ENCODE peak calls at places on chromosomes 4 and X, in four cellular contexts. C, Q, F and R are unnamed samples.

GRCh38 chr4:108926058-108926457 is 163.2 kb upstream of the ETNPPL start:
- DNase-seq in C (no peak), Q (peak), F (no peak), R (no peak)

GRCh38 chr4:47221721-47222120 is 190.4 kb downstream of the GABRB1 start:
- DNase-seq in C (no peak), Q (no peak), F (no peak), R (no peak)

GRCh38 chrX:140040397-140040796 is 75.1 kb upstream of the CXorf66 start:
- DNase-seq in C (no peak), Q (no peak), F (no peak), R (no peak)

GRCh38 chr4:108272046-108272445 is 103.3 kb upstream of the LEF1 start:
- DNase-seq in C (no peak), Q (no peak), F (no peak), R (no peak)

GRCh38 chr4:7254736-7255487 is 62.6 kb downstream of the SORCS2 start:
- DNase-seq in C (no peak), Q (no peak), F (no peak), R (peak)

GRCh38 chr4:115687356-115687755 is 573.9 kb upstream of the NDST4 start:
- DNase-seq in C (no peak), Q (no peak), F (no peak), R (no peak)

GRCh38 chrX:87900320-87900908 is 382.8 kb downstream of the KLHL4 start:
- DNase-seq in C (no peak), Q (no peak), F (no peak), R (no peak)

GRCh38 chr4:39658756-39659155 is 20.1 kb upstream of the SMIM14 start:
- DNase-seq in C (no peak), Q (no peak), F (no peak), R (no peak)

GRCh38 chr4:133812236-133812635 is 389.4 kb downstream of the PABPC4L start:
- DNase-seq in C (no peak), Q (no peak), F (no peak), R (no peak)

GRCh38 chrX:49102221-49102620 is 21.3 kb downstream of the GPKOW start:
- DNase-seq in C (no peak), Q (no peak), F (no peak), R (no peak)

GRCh38 chr4:7007142-7007907 is 35.8 kb upstream of the TADA2B start:
- DNase-seq in C (no peak), Q (no peak), F (no peak), R (no peak)

GRCh38 chr4:186778134-186778533 is 54.5 kb upstream of the FAT1 start:
- DNase-seq in C (no peak), Q (no peak), F (no peak), R (no peak)

GRCh38 chrX:107724653-107725052 is 50.9 kb downstream of the TSC22D3 start:
- DNase-seq in C (no peak), Q (no peak), F (no peak), R (no peak)

GRCh38 chrX:24479924-24480722 is 15.0 kb downstream of the PDK3 start:
- DNase-seq in C (no peak), Q (no peak), F (peak), R (no peak)

GRCh38 chr4:41216294-41217019 is 2.1 kb upstream of the APBB2 start:
- DNase-seq in C (peak), Q (peak), F (peak), R (peak)

GRCh38 chr4:168028970-168029610 is 63.2 kb upstream of the ANXA10 start:
- DNase-seq in C (no peak), Q (peak), F (no peak), R (no peak)

GRCh38 chr4:93828332-93828829 is at the start of gene ATOH1:
- DNase-seq in C (peak), Q (no peak), F (no peak), R (no peak)

GRCh38 chr4:93828830-93829530 is 427 bp downstream of the ATOH1 start:
- DNase-seq in C (no peak), Q (no peak), F (no peak), R (no peak)

GRCh38 chr4:93827272-93827947 is 1.1 kb upstream of the ATOH1 start:
- DNase-seq in C (no peak), Q (no peak), F (no peak), R (no peak)

GRCh38 chr4:93830090-93830818 is 1.7 kb downstream of the ATOH1 start:
- DNase-seq in C (no peak), Q (no peak), F (no peak), R (no peak)

DNA sequence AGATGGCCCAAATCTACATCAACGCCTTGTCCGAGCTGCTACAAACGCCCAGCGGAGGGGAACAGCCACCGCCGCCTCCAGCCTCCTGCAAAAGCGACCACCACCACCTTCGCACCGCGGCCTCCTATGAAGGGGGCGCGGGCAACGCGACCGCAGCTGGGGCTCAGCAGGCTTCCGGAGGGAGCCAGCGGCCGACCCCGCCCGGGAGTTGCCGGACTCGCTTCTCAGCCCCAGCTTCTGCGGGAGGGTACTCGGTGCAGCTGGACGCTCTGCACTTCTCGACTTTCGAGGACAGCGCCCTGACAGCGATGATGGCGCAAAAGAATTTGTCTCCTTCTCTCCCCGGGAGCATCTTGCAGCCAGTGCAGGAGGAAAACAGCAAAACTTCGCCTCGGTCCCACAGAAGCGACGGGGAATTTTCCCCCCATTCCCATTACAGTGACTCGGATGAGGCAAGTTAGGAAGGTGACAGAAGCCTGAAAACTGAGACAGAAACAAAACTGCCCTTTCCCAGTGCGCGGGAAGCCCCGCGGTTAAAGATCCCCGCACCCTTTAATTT is 1.1 kb downstream of the ATOH1 start:
- DNase-seq in C (no peak), Q (no peak), F (no peak), R (no peak)
- H3K4me3 ChIP-seq in C (peak), Q (no peak), F (peak), R (peak)

GRCh38 chr4:121950680-121951569 is 935 bp downstream of the TRPC3 start:
- DNase-seq in C (peak), Q (no peak), F (no peak), R (no peak)

GRCh38 chr4:121951570-121952110 is at the start of gene TRPC3:
- DNase-seq in C (peak), Q (no peak), F (peak), R (peak)

GRCh38 chr4:121953860-121954259 is 2.0 kb upstream of the TRPC3 start:
- DNase-seq in C (no peak), Q (no peak), F (no peak), R (no peak)

GRCh38 chr4:121950212-121950679 is 1.6 kb downstream of the TRPC3 start:
- DNase-seq in C (peak), Q (peak), F (peak), R (peak)

GRCh38 chr4:121952290-121952689 is 430 bp upstream of the TRPC3 start:
- DNase-seq in C (no peak), Q (no peak), F (no peak), R (no peak)
- H3K4me3 ChIP-seq in C (peak), Q (no peak), F (peak), R (peak)

GRCh38 chr4:102620697-102621497 is 119.7 kb downstream of the NFKB1 start:
- DNase-seq in C (peak), Q (peak), F (no peak), R (no peak)
- H3K4me3 ChIP-seq in C (no peak), Q (no peak), F (peak), R (peak)

GRCh38 chr4:184419976-184420375 is 54.4 kb downstream of the IRF2 start:
- DNase-seq in C (no peak), Q (no peak), F (no peak), R (no peak)
- H3K4me3 ChIP-seq in C (no peak), Q (no peak), F (no peak), R (no peak)

GRCh38 chr4:3779509-3779908 is 13.3 kb downstream of the ADRA2C start:
- DNase-seq in C (no peak), Q (no peak), F (no peak), R (no peak)

GRCh38 chr4:3781997-3782930 is 16.1 kb downstream of the ADRA2C start:
- DNase-seq in C (no peak), Q (no peak), F (no peak), R (no peak)

GRCh38 chr4:3777669-3778068 is 11.5 kb downstream of the ADRA2C start:
- DNase-seq in C (no peak), Q (no peak), F (no peak), R (no peak)

GRCh38 chr4:3781193-3781886 is 15.2 kb downstream of the ADRA2C start:
- DNase-seq in C (no peak), Q (no peak), F (no peak), R (no peak)

DNA sequence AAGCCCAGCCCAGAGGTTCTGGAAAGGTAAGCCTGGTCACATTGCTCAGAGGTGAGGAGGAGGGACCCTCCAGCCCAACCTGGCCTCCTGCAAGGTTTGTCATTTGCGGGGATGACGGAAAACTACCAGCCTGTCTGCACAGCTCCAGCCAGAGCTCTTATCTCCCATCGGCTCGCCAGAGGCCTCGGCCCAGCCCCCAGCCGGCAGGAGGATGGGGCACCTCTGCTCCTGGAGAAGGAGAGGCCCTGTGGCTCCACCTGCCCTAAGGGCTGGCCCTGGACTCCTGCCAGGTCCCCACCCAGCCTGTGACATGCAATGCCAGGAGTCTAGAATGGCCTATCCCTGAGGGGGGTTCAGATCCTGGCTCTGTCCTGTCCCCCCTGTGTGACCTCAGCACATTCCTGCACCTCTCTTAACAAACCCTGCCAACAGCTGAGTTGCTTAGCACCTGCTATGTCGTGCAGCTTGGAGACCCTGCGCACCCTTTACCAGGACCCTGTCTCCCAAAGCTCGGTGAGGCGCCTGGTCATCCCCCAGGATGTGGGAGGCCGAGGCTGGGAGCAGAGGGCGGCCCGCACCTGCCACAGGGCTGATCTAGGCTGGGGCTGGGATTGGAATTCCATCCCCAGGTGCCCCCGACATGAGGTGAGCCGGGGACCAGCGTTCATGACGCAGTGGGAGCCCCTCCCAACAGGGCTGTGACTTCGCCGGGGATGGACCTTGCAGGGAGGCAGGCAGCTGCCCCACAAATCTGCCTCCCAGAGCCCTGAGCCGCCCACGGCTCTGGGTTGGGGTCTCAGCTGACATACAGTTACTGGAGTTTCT is 14.4 kb downstream of the ADRA2C start:
- DNase-seq in C (no peak), Q (no peak), F (no peak), R (no peak)
- H3K4me3 ChIP-seq in C (no peak), Q (no peak), F (no peak), R (no peak)

GRCh38 chrX:83509246-83509801 is 1.2 kb downstream of the POU3F4 start:
- DNase-seq in C (no peak), Q (no peak), F (no peak), R (no peak)

GRCh38 chrX:83511208-83511607 is 3.1 kb downstream of the POU3F4 start:
- DNase-seq in C (no peak), Q (no peak), F (no peak), R (no peak)

GRCh38 chrX:83510466-83511181 is 2.5 kb downstream of the POU3F4 start:
- DNase-seq in C (no peak), Q (no peak), F (no peak), R (no peak)

GRCh38 chrX:83508006-83508405 is at the start of gene POU3F4:
- DNase-seq in C (peak), Q (no peak), F (no peak), R (no peak)

DNA sequence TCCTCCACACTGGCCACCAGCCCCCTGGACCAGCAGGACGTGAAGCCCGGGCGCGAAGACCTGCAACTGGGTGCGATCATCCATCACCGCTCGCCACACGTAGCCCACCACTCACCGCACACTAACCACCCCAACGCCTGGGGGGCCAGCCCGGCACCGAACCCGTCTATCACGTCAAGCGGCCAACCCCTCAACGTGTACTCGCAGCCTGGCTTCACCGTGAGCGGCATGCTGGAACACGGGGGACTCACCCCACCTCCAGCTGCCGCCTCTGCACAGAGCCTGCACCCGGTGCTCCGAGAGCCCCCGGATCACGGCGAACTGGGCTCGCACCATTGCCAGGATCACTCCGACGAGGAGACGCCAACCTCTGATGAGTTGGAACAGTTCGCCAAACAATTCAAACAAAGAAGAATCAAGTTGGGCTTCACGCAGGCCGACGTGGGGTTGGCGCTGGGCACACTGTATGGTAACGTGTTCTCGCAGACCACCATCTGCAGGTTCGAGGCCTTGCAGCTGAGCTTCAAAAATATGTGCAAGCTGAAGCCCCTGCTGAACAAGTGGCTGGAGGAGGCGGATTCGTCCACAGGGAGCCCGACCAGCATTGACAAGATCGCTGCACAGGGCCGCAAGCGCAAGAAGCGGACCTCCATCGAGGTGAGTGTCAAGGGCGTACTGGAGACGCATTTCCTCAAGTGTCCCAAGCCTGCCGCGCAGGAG is 596 bp downstream of the POU3F4 start:
- DNase-seq in C (no peak), Q (no peak), F (no peak), R (no peak)
- H3K4me3 ChIP-seq in C (no peak), Q (no peak), F (no peak), R (peak)

GRCh38 chr4:622071-622995 is 3.0 kb upstream of the PDE6B start:
- DNase-seq in C (no peak), Q (no peak), F (no peak), R (no peak)
- H3K4me3 ChIP-seq in C (no peak), Q (no peak), F (no peak), R (no peak)